ENCODE peak calls at places on chromosomes 3 and 15, in four cellular contexts. One of them, this sample, is unnamed.

GRCh38 chr3:195914648-195915473 is 6.5 kb upstream of the TNK2 start:
- DNase-seq in neural progenitor cell: peak; percentile 95
- DNase-seq in EL: peak; percentile 99
- DNase-seq in H54: peak; percentile 98
- DNase-seq in this sample: peak; percentile 96

GRCh38 chr3:108462899-108463298 is 47.5 kb downstream of the MYH15 start:
- DNase-seq in neural progenitor cell: no peak
- DNase-seq in EL: peak; percentile 38
- DNase-seq in H54: no peak
- DNase-seq in this sample: peak; percentile 8

GRCh38 chr3:39338201-39338600 is 8.7 kb downstream of the CCR8 start:
- DNase-seq in neural progenitor cell: no peak
- DNase-seq in EL: no peak
- DNase-seq in H54: no peak
- DNase-seq in this sample: no peak

GRCh38 chr3:184395320-184395660 is 15.4 kb downstream of the CHRD start:
- DNase-seq in neural progenitor cell: no peak
- DNase-seq in EL: no peak
- DNase-seq in H54: no peak
- DNase-seq in this sample: no peak

GRCh38 chr15:67899596-67900283 is 59.9 kb upstream of the RNU6-1 start:
- DNase-seq in neural progenitor cell: no peak
- DNase-seq in EL: no peak
- DNase-seq in H54: no peak
- DNase-seq in this sample: peak; percentile 7

GRCh38 chr15:89912145-89912673 is 543 bp downstream of the ARPIN start:
- DNase-seq in neural progenitor cell: peak; percentile 58
- DNase-seq in EL: peak; percentile 37
- DNase-seq in H54: peak; percentile 19
- DNase-seq in this sample: no peak

GRCh38 chr15:45088801-45089711 is 24.9 kb downstream of the DUOX2 start:
- DNase-seq in neural progenitor cell: no peak
- DNase-seq in EL: peak; percentile 29
- DNase-seq in H54: no peak
- DNase-seq in this sample: peak; percentile 49

GRCh38 chr3:169510378-169510777 is 153.1 kb downstream of the MECOM start:
- DNase-seq in neural progenitor cell: no peak
- DNase-seq in EL: no peak
- DNase-seq in H54: no peak
- DNase-seq in this sample: no peak

GRCh38 chr3:94162700-94163099 is 99.8 kb downstream of the NSUN3 start:
- DNase-seq in neural progenitor cell: no peak
- DNase-seq in EL: peak; percentile 75
- DNase-seq in H54: peak; percentile 45
- DNase-seq in this sample: peak; percentile 87

GRCh38 chr15:90103669-90104329 is 1.5 kb upstream of the IDH2 start:
- DNase-seq in neural progenitor cell: no peak
- DNase-seq in EL: no peak
- DNase-seq in H54: no peak
- DNase-seq in this sample: no peak

GRCh38 chr3:134718736-134719135 is 67.9 kb upstream of the KY start:
- DNase-seq in neural progenitor cell: no peak
- DNase-seq in EL: no peak
- DNase-seq in H54: no peak
- DNase-seq in this sample: no peak

GRCh38 chr15:73015493-73015892 is 36.8 kb upstream of the NEO1 start:
- DNase-seq in neural progenitor cell: no peak
- DNase-seq in EL: no peak
- DNase-seq in H54: no peak
- DNase-seq in this sample: no peak

GRCh38 chr15:96247631-96248305 is 82.7 kb upstream of the NR2F2 start:
- DNase-seq in neural progenitor cell: no peak
- DNase-seq in EL: peak; percentile 35
- DNase-seq in H54: no peak
- DNase-seq in this sample: no peak

GRCh38 chr15:60134609-60135008 is 130.5 kb downstream of the FOXB1 start:
- DNase-seq in neural progenitor cell: no peak
- DNase-seq in EL: no peak
- DNase-seq in H54: no peak
- DNase-seq in this sample: no peak

GRCh38 chr3:73068419-73068818 is 7.0 kb downstream of the EBLN2 start:
- DNase-seq in neural progenitor cell: no peak
- DNase-seq in EL: no peak
- DNase-seq in H54: no peak
- DNase-seq in this sample: no peak

GRCh38 chr15:67511606-67512005 is 9.3 kb upstream of the C15orf61 start:
- DNase-seq in neural progenitor cell: no peak
- DNase-seq in EL: peak; percentile 52
- DNase-seq in H54: no peak
- DNase-seq in this sample: no peak

GRCh38 chr3:45035441-45036301 is 9.6 kb downstream of the CLEC3B start:
- DNase-seq in neural progenitor cell: peak; percentile 56
- DNase-seq in EL: peak; percentile 40
- DNase-seq in H54: no peak
- DNase-seq in this sample: no peak

GRCh38 chr3:123658118-123658859 is 73.4 kb upstream of the HACD2 start:
- DNase-seq in neural progenitor cell: no peak
- DNase-seq in EL: peak; percentile 50
- DNase-seq in H54: no peak
- DNase-seq in this sample: no peak

GRCh38 chr3:36741285-36741684 is 23.1 kb downstream of the DCLK3 start:
- DNase-seq in neural progenitor cell: peak; percentile 48
- DNase-seq in EL: no peak
- DNase-seq in H54: no peak
- DNase-seq in this sample: no peak

GRCh38 chr3:64491843-64492242 is 196.0 kb downstream of the ADAMTS9 start:
- DNase-seq in neural progenitor cell: no peak
- DNase-seq in EL: no peak
- DNase-seq in H54: no peak
- DNase-seq in this sample: no peak

GRCh38 chr15:101615414-101615985 is 36.7 kb downstream of the TM2D3 start:
- DNase-seq in neural progenitor cell: no peak
- DNase-seq in EL: peak; percentile 6
- DNase-seq in H54: no peak
- DNase-seq in this sample: no peak

GRCh38 chr3:14142567-14143270 is 17.9 kb downstream of the TMEM43 start:
- DNase-seq in neural progenitor cell: no peak
- DNase-seq in EL: no peak
- DNase-seq in H54: no peak
- DNase-seq in this sample: no peak

GRCh38 chr3:169295126-169295525 is 368.4 kb downstream of the MECOM start:
- DNase-seq in neural progenitor cell: no peak
- DNase-seq in EL: no peak
- DNase-seq in H54: no peak
- DNase-seq in this sample: no peak

GRCh38 chr3:11576453-11576852 is 67.3 kb downstream of the VGLL4 start:
- DNase-seq in neural progenitor cell: no peak
- DNase-seq in EL: no peak
- DNase-seq in H54: no peak
- DNase-seq in this sample: no peak

GRCh38 chr3:155555479-155556065 is 189.3 kb downstream of the PLCH1 start:
- DNase-seq in neural progenitor cell: no peak
- DNase-seq in EL: no peak
- DNase-seq in H54: no peak
- DNase-seq in this sample: peak; percentile 45

GRCh38 chr3:42936157-42936981 is 30.4 kb downstream of the ZNF662 start:
- DNase-seq in neural progenitor cell: no peak
- DNase-seq in EL: peak; percentile 21
- DNase-seq in H54: no peak
- DNase-seq in this sample: no peak

GRCh38 chr3:7977245-7978103 is 524.1 kb upstream of the LMCD1 start:
- DNase-seq in neural progenitor cell: no peak
- DNase-seq in EL: peak; percentile 1
- DNase-seq in H54: peak; percentile 10
- DNase-seq in this sample: peak; percentile 69

GRCh38 chr3:107416886-107417285 is 39.6 kb downstream of the CCDC54 start:
- DNase-seq in neural progenitor cell: no peak
- DNase-seq in EL: peak; percentile 37
- DNase-seq in H54: no peak
- DNase-seq in this sample: no peak

GRCh38 chr15:60326343-60326742 is 71.4 kb downstream of the ANXA2 start:
- DNase-seq in neural progenitor cell: no peak
- DNase-seq in EL: no peak
- DNase-seq in H54: no peak
- DNase-seq in this sample: no peak